ENCODE peak calls at places on chromosomes 11 and 22, in nine cellular contexts. Y, K, G, I, V, P, L, C and A are unnamed samples.

GRCh38 chr11:19723572-19724342 is 11.1 kb downstream of the NAV2 start:
- DNase-seq in V (no peak), P (no peak), I (no peak), K (no peak), G (no peak), C (peak; percentile 9), Y (no peak), L (no peak), A (no peak)

GRCh38 chr11:63557548-63557947 is 5.6 kb downstream of the PLAAT2 start:
- DNase-seq in C (no peak), I (no peak), G (no peak), L (no peak), P (no peak), V (peak; percentile 28), K (no peak), Y (no peak), A (no peak)

GRCh38 chr11:56916162-56916561 is 72.6 kb upstream of the OR5AK2 start:
- DNase-seq in I (no peak), L (peak; percentile 1), K (no peak), G (no peak), V (no peak), C (no peak), Y (no peak), P (no peak), A (no peak)

GRCh38 chr22:46077669-46078099 is 72.6 kb upstream of the PPARA start:
- DNase-seq in Y (no peak), L (no peak), C (no peak), P (no peak), V (no peak), G (peak; percentile 56), I (no peak), K (no peak), A (peak; percentile 12)

GRCh38 chr11:44624761-44625221 is 59.3 kb downstream of the CD82 start:
- DNase-seq in V (peak; percentile 40), L (no peak), C (no peak), G (no peak), K (no peak), P (no peak), I (no peak), Y (no peak), A (no peak)

GRCh38 chr11:17383466-17383865 is 5.0 kb downstream of the KCNJ11 start:
- DNase-seq in G (peak; percentile 13), V (no peak), Y (no peak), C (no peak), I (no peak), L (no peak), P (no peak), K (no peak), A (no peak)

GRCh38 chr22:26592368-26593015 is 2.6 kb upstream of the TPST2 start:
- DNase-seq in I (peak; percentile 13), C (no peak), K (no peak), Y (no peak), G (no peak), L (no peak), V (no peak), P (no peak), A (no peak)

GRCh38 chr22:50041361-50042065 is 16.6 kb downstream of the TTLL8 start:
- DNase-seq in K (no peak), P (no peak), G (no peak), Y (no peak), L (no peak), I (no peak), V (no peak), C (no peak), A (no peak)

GRCh38 chr11:35247428-35247827 is 108.5 kb downstream of the CD44 start:
- DNase-seq in V (no peak), Y (no peak), K (no peak), G (no peak), I (no peak), P (no peak), L (no peak), C (no peak), A (no peak)